ENCODE peak calls at places on chromosomes 13 and 19, in nine cellular contexts. W is AG08395, S is ELR, I is lung microvascular endothelial cell, H is NCI-H1930, P is HAP-1, X is hippocampal formation, D is RCC 7860, V is erythroblast. Y is an unnamed sample.

GRCh38 chr19:49565261-49565660 is 15.1 kb downstream of the NOSIP start:
- DNase-seq in I (peak), V (no peak), S (no peak), H (no peak), X (no peak), W (no peak), D (no peak), P (no peak), Y (no peak)

GRCh38 chr13:105960326-105960725 is 575.1 kb downstream of the EFNB2 start:
- DNase-seq in X (peak), P (no peak), V (no peak), S (no peak), I (no peak), W (no peak), H (no peak), D (no peak), Y (no peak)

GRCh38 chr19:44512326-44513298 is 12.3 kb upstream of the ZNF180 start:
- DNase-seq in H (peak), S (peak), D (peak), P (peak), X (no peak), W (peak), V (peak), I (peak), Y (peak)

GRCh38 chr13:29594310-29594709 is 1.2 kb downstream of the SLC7A1 start:
- DNase-seq in S (peak), W (peak), D (peak), P (peak), V (peak), X (no peak), I (peak), H (peak), Y (peak)

GRCh38 chr19:1690570-1691307 is 38.3 kb upstream of the TCF3 start:
- DNase-seq in V (peak), H (no peak), P (peak), W (peak), X (no peak), S (peak), D (no peak), I (no peak), Y (no peak)

GRCh38 chr19:5805465-5806132 is 732 bp downstream of the NRTN start:
- DNase-seq in V (peak), I (peak), S (peak), X (no peak), D (no peak), P (peak), W (peak), H (peak), Y (peak)

GRCh38 chr19:15424121-15424520 is 5.3 kb upstream of the AKAP8L start:
- DNase-seq in W (no peak), I (no peak), V (no peak), P (no peak), D (no peak), S (no peak), X (no peak), H (no peak), Y (no peak)

GRCh38 chr13:66365101-66365500 is 865.0 kb downstream of the PCDH9 start:
- DNase-seq in D (no peak), W (no peak), P (no peak), S (no peak), V (no peak), I (no peak), X (no peak), H (no peak), Y (no peak)

GRCh38 chr13:41533266-41533665 is 75.9 kb downstream of the RGCC start:
- DNase-seq in W (no peak), X (no peak), H (no peak), P (no peak), V (no peak), D (no peak), I (no peak), S (no peak), Y (no peak)

GRCh38 chr19:858868-859843 is at the start of gene CFD:
- DNase-seq in D (no peak), S (no peak), X (no peak), P (no peak), I (no peak), V (no peak), W (peak), H (no peak), Y (no peak)

GRCh38 chr13:31970237-31970930 is 61.2 kb upstream of the FRY start:
- DNase-seq in D (no peak), W (peak), P (no peak), V (no peak), X (no peak), I (no peak), S (peak), H (no peak), Y (peak)

GRCh38 chr19:14248578-14249011 is 42.6 kb upstream of the ADGRL1 start:
- DNase-seq in P (peak), D (no peak), H (peak), I (peak), V (no peak), W (no peak), X (peak), S (peak), Y (peak)

GRCh38 chr13:34435338-34435737 is 506.7 kb upstream of the NBEA start:
- DNase-seq in H (no peak), X (no peak), I (peak), P (no peak), W (peak), S (peak), D (no peak), V (no peak), Y (peak)

GRCh38 chr13:33472446-33472845 is 186.9 kb upstream of the STARD13 start:
- DNase-seq in D (no peak), V (no peak), W (no peak), H (no peak), P (no peak), I (no peak), X (no peak), S (no peak), Y (no peak)

GRCh38 chr19:20182232-20182785 is 15.3 kb downstream of the ZNF486 start:
- DNase-seq in P (no peak), D (no peak), X (no peak), S (no peak), V (no peak), W (no peak), I (no peak), H (no peak), Y (no peak)

GRCh38 chr19:49528211-49528771 is 488 bp downstream of the RCN3 start:
- DNase-seq in D (no peak), P (peak), S (peak), I (peak), X (no peak), V (no peak), H (no peak), W (peak), Y (no peak)

GRCh38 chr13:99125335-99125915 is 75.2 kb upstream of the UBAC2 start:
- DNase-seq in W (no peak), P (no peak), V (no peak), H (no peak), I (no peak), X (no peak), S (no peak), D (no peak), Y (no peak)

GRCh38 chr13:77250968-77251367 is 75.9 kb downstream of the MYCBP2 start:
- DNase-seq in W (no peak), X (no peak), P (no peak), S (no peak), V (no peak), D (no peak), I (no peak), H (no peak), Y (no peak)

GRCh38 chr19:55492362-55492944 is 4.2 kb downstream of the SSC5D start:
- DNase-seq in P (no peak), V (no peak), I (no peak), S (no peak), W (no peak), X (no peak), H (no peak), D (no peak), Y (no peak)

GRCh38 chr19:7497292-7497691 is 8.5 kb upstream of the PEX11G start:
- DNase-seq in X (no peak), W (peak), S (peak), I (peak), D (no peak), H (no peak), V (no peak), P (peak), Y (no peak)

GRCh38 chr19:6967962-6968361 is 53.3 kb downstream of the MBD3L2B start:
- DNase-seq in D (no peak), P (no peak), H (no peak), V (no peak), W (no peak), I (no peak), X (no peak), S (no peak), Y (no peak)

GRCh38 chr19:41225238-41226052 is 6.4 kb downstream of the AXL start:
- DNase-seq in H (no peak), S (peak), I (peak), X (no peak), P (peak), D (peak), W (peak), V (peak), Y (peak)

GRCh38 chr19:29542776-29543175 is 17.0 kb downstream of the VSTM2B start:
- DNase-seq in P (no peak), D (no peak), S (no peak), X (no peak), W (no peak), V (no peak), I (no peak), H (no peak), Y (no peak)

GRCh38 chr19:18879579-18880373 is 16.2 kb downstream of the CERS1 start:
- DNase-seq in X (no peak), S (peak), H (no peak), W (no peak), P (peak), I (peak), V (peak), D (no peak), Y (no peak)

GRCh38 chr13:98853791-98854191 is 101.3 kb upstream of the SLC15A1 start:
- DNase-seq in V (no peak), H (no peak), X (no peak), S (no peak), D (no peak), I (no peak), W (peak), P (no peak), Y (peak)

GRCh38 chr19:35692010-35692409 is 12.3 kb upstream of the ZBTB32 start:
- DNase-seq in D (no peak), V (no peak), I (no peak), S (no peak), H (no peak), X (no peak), W (no peak), P (no peak), Y (no peak)

GRCh38 chr13:77733674-77734073 is 36.2 kb downstream of the SLAIN1 start:
- DNase-seq in P (no peak), H (no peak), S (no peak), D (no peak), X (no peak), W (no peak), I (no peak), V (no peak), Y (no peak)

GRCh38 chr19:45884682-45885555 is 1.0 kb downstream of the IRF2BP1 start:
- DNase-seq in W (no peak), X (no peak), P (peak), S (no peak), V (peak), H (no peak), D (no peak), I (no peak), Y (no peak)

GRCh38 chr19:2982983-2983350 is 5.6 kb downstream of the TLE6 start:
- DNase-seq in S (no peak), D (no peak), H (no peak), V (no peak), P (peak), X (peak), I (peak), W (peak), Y (peak)

GRCh38 chr19:51760811-51761356 is at the start of gene FPR2:
- DNase-seq in D (no peak), P (no peak), S (no peak), W (no peak), I (no peak), V (no peak), H (no peak), X (no peak), Y (no peak)

GRCh38 chr13:112392719-112393118 is 16.6 kb downstream of the SPACA7 start:
- DNase-seq in S (no peak), D (no peak), I (no peak), W (no peak), P (no peak), V (no peak), X (no peak), H (no peak), Y (no peak)